ENCODE peak calls at places on chromosomes 13 and 19, in five cellular contexts. E is upper lobe of left lung, Y is Caco-2, X is adrenal gland, H is fibroblast of pulmonary artery. B is an unnamed sample.
A peak's percentile ranks its signal among the peaks of the same experiment; 100 is the strongest.

GRCh38 chr13:89382986-89383385 is 1711.8 kb downstream of the SLITRK5 start:
- DNase-seq in E (no peak), Y (no peak), X (no peak), H (no peak), B (no peak)

GRCh38 chr13:28582225-28582891 is 76.6 kb upstream of the POMP start:
- DNase-seq in E (no peak), Y (no peak), X (no peak), H (peak; percentile 31), B (no peak)

GRCh38 chr13:90956036-90956435 is 391.5 kb upstream of the MIR17HG start:
- DNase-seq in E (no peak), Y (no peak), X (no peak), H (no peak), B (no peak)

GRCh38 chr19:41261474-41262190 is 2.5 kb upstream of the HNRNPUL1 start:
- DNase-seq in E (no peak), Y (no peak), X (no peak), H (no peak), B (no peak)

GRCh38 chr13:96816261-96816660 is 178.0 kb downstream of the OXGR1 start:
- DNase-seq in E (no peak), Y (no peak), X (no peak), H (peak; percentile 66), B (no peak)

GRCh38 chr13:67620665-67621064 is 390.5 kb upstream of the PCDH9 start:
- DNase-seq in E (no peak), Y (no peak), X (no peak), H (no peak), B (no peak)

GRCh38 chr13:23966691-23967615 is 69.7 kb upstream of the C1QTNF9B start:
- DNase-seq in E (no peak), Y (no peak), X (no peak), H (peak; percentile 20), B (no peak)

GRCh38 chr19:887072-887471 is 5.9 kb downstream of the MED16 start:
- DNase-seq in E (no peak), Y (no peak), X (peak; percentile 89), H (peak; percentile 67), B (no peak)

GRCh38 chr19:2372076-2372612 is 12.1 kb downstream of the TMPRSS9 start:
- DNase-seq in E (no peak), Y (no peak), X (no peak), H (no peak), B (no peak)

GRCh38 chr13:100887729-100888151 is 213.1 kb upstream of the TMTC4 start:
- DNase-seq in E (no peak), Y (no peak), X (peak; percentile 62), H (peak; percentile 77), B (no peak)

GRCh38 chr19:38233740-38234251 is 9.8 kb upstream of the DPF1 start:
- DNase-seq in E (no peak), Y (peak; percentile 80), X (peak; percentile 90), H (peak; percentile 76), B (no peak)

GRCh38 chr13:83085186-83085900 is 796.9 kb downstream of the SLITRK1 start:
- DNase-seq in E (no peak), Y (no peak), X (no peak), H (peak; percentile 48), B (no peak)

GRCh38 chr19:41219924-41220567 is 1.0 kb downstream of the AXL start:
- DNase-seq in E (peak; percentile 63), Y (no peak), X (no peak), H (peak; percentile 64), B (no peak)

GRCh38 chr13:21242236-21242635 is 65.8 kb downstream of the MRPL57 start:
- DNase-seq in E (no peak), Y (no peak), X (no peak), H (no peak), B (no peak)

GRCh38 chr13:21243843-21244184 is 67.4 kb downstream of the MRPL57 start:
- DNase-seq in E (no peak), Y (no peak), X (no peak), H (no peak), B (no peak)

GRCh38 chr13:21243045-21243842 is 66.8 kb downstream of the MRPL57 start:
- DNase-seq in E (no peak), Y (no peak), X (peak; percentile 61), H (no peak), B (no peak)

GRCh38 chr13:21238267-21238666 is 61.8 kb downstream of the MRPL57 start:
- DNase-seq in E (no peak), Y (no peak), X (no peak), H (no peak), B (no peak)

DNA sequence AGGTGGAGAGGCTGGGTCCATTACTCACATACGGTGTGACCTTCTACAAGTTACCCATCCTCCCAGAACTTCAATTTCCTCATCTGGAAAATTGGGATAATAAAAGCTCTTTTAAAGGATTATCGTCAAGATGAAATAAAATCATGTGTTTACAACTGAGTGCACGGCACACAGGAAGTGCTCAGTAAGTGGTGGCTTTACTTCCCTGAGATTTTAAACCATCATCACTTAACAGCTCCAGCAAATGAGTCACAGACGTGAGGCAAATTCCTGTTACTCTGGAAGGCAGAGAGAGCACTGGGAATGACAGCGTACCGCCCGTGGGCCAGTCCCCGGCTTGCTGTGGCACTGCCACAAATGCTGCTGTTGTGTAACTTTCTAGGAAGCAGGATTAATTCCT is 64.1 kb downstream of the MRPL57 start:
- DNase-seq in E (no peak), Y (no peak), X (no peak), H (peak; percentile 51), B (no peak)
- H3K4me3 ChIP-seq in E (no peak overlapping the region), Y (no peak overlapping the region), X (no peak overlapping the region), H (no peak overlapping the region), B (no peak overlapping the region)

GRCh38 chr19:56810260-56810659 is 30.3 kb downstream of the PEG3 start:
- DNase-seq in E (no peak), Y (no peak), X (no peak), H (no peak), B (no peak)

GRCh38 chr19:56808717-56809392 is 31.7 kb downstream of the PEG3 start:
- DNase-seq in E (no peak), Y (no peak), X (no peak), H (no peak), B (no peak)

GRCh38 chr19:56811480-56811879 is 29.0 kb downstream of the PEG3 start:
- DNase-seq in E (no peak), Y (no peak), X (no peak), H (no peak), B (no peak)

GRCh38 chr19:56806639-56807038 is 33.9 kb downstream of the PEG3 start:
- DNase-seq in E (no peak), Y (no peak), X (no peak), H (no peak), B (no peak)
- H3K4me3 ChIP-seq in E (no peak overlapping the region), Y (no peak overlapping the region), X (no peak overlapping the region), H (no peak overlapping the region), B (no peak overlapping the region)

GRCh38 chr19:31826325-31826724 is 477.1 kb upstream of the TSHZ3 start:
- DNase-seq in E (no peak), Y (no peak), X (no peak), H (no peak), B (no peak)

GRCh38 chr19:31821346-31821745 is 472.1 kb upstream of the TSHZ3 start:
- DNase-seq in E (no peak), Y (no peak), X (no peak), H (no peak), B (no peak)

GRCh38 chr19:31819837-31820236 is 470.6 kb upstream of the TSHZ3 start:
- DNase-seq in E (no peak), Y (no peak), X (no peak), H (no peak), B (no peak)

GRCh38 chr19:31825134-31826094 is 476.2 kb upstream of the TSHZ3 start:
- DNase-seq in E (no peak), Y (no peak), X (no peak), H (no peak), B (no peak)
- H3K4me3 ChIP-seq in E (no peak overlapping the region), Y (no peak overlapping the region), X (no peak overlapping the region), H (no peak overlapping the region), B (no peak overlapping the region)

GRCh38 chr19:10517361-10517759 is at the start of gene S1PR5:
- DNase-seq in E (peak; percentile 88), Y (no peak), X (no peak), H (no peak), B (no peak)
- H3K4me3 ChIP-seq in E (peak within 1 kb of the TSS; percentile 39), Y (peak within 1 kb of the TSS; percentile 51), X (peak within 1 kb of the TSS; percentile 45), H (peak within 1 kb of the TSS; percentile 38), B (peak within 1 kb of the TSS; percentile 63)

GRCh38 chr19:29590278-29590677 is 15.8 kb upstream of the POP4 start:
- DNase-seq in E (no peak), Y (no peak), X (no peak), H (no peak), B (no peak)
- H3K4me3 ChIP-seq in E (no peak overlapping the region), Y (no peak overlapping the region), X (no peak overlapping the region), H (no peak overlapping the region), B (no peak overlapping the region)

GRCh38 chr19:19191920-19192882 is at the start of the genes BORCS8 and RFXANK:
- DNase-seq in E (peak; percentile 96), Y (peak; percentile 98), X (peak; percentile 99), H (peak; percentile 99), B (peak; percentile 98)

GRCh38 chr19:19192910-19193423 is 909 bp downstream of the RFXANK start:
- DNase-seq in E (no peak), Y (no peak), X (no peak), H (peak; percentile 11), B (no peak)

DNA sequence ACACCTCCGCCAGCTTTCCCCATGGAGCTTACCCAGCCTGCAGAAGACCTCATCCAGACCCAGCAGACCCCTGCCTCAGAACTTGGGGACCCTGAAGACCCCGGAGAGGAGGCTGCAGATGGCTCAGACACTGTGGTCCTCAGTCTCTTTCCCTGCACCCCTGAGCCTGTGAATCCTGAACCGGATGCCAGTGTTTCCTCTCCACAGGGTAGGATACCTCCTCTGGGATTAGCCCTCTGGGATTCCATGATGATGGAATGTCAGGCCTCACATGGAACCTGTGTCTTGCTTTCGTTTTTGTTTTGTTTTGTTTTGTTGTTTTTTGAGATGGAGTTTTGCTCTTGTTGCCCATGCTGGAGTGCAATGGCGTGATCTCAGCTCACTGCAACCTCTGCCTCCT is 1.9 kb downstream of the RFXANK start:
- DNase-seq in E (no peak), Y (no peak), X (no peak), H (no peak), B (no peak)
- H3K4me3 ChIP-seq in E (no peak overlapping the region), Y (no peak overlapping the region), X (no peak overlapping the region), H (peak overlapping the region; percentile 99), B (no peak overlapping the region)

B was measured in RWPE2.